ENCODE peak calls at places on chromosomes 1 and 21, in four cellular contexts. X is GM12892, F is sigmoid colon, T is K562. D is an unnamed sample.

GRCh38 chr1:171257207-171258052 is 9.1 kb downstream of the FMO1 start:
- DNase-seq in T (no peak), X (no peak), F (peak; percentile 67), D (no peak)

GRCh38 chr21:21156919-21157318 is 158.7 kb downstream of the NCAM2 start:
- DNase-seq in F (no peak), X (no peak), T (peak; percentile 37), D (no peak)

GRCh38 chr1:228104526-228105251 is 1.6 kb upstream of the C1orf35 start:
- DNase-seq in X (no peak), T (no peak), F (peak; percentile 64), D (no peak)

GRCh38 chr1:241934181-241934815 is 23.3 kb upstream of the BECN2 start:
- DNase-seq in X (no peak), T (no peak), F (peak; percentile 64), D (no peak)

GRCh38 chr1:42935313-42935624 is 23.4 kb downstream of the SLC2A1 start:
- DNase-seq in X (no peak), F (peak; percentile 67), T (no peak), D (no peak)

GRCh38 chr1:209404577-209404976 is 178.9 kb upstream of the CAMK1G start:
- DNase-seq in X (no peak), T (no peak), F (no peak), D (no peak)

GRCh38 chr1:115364776-115365155 is 26.7 kb upstream of the NGF start:
- DNase-seq in X (no peak), T (no peak), F (no peak), D (no peak)

GRCh38 chr1:12555411-12556367 is 62.3 kb downstream of the DHRS3 start:
- DNase-seq in F (peak; percentile 67), X (no peak), T (no peak), D (no peak)

GRCh38 chr21:41664881-41665765 is 101.7 kb downstream of the RIPK4 start:
- DNase-seq in X (no peak), T (no peak), F (no peak), D (peak; percentile 18)

GRCh38 chr1:22491995-22492726 is 40.5 kb downstream of the ZBTB40 start:
- DNase-seq in F (no peak), X (no peak), T (no peak), D (no peak)

GRCh38 chr1:181095260-181095659 is 6.8 kb downstream of the IER5 start:
- DNase-seq in T (no peak), F (no peak), X (no peak), D (no peak)

GRCh38 chr1:119742193-119742592 is 26.5 kb downstream of the HMGCS2 start:
- DNase-seq in X (no peak), T (no peak), F (no peak), D (no peak)

GRCh38 chr21:46188226-46189212 is 4.3 kb upstream of the SPATC1L start:
- DNase-seq in T (peak; percentile 92), F (peak; percentile 86), X (no peak), D (peak; percentile 83)

GRCh38 chr1:114369930-114370329 is 141.1 kb downstream of the TRIM33 start:
- DNase-seq in X (no peak), F (no peak), T (peak; percentile 40), D (no peak)

GRCh38 chr1:234474375-234474774 is 4.6 kb downstream of the TARBP1 start:
- DNase-seq in T (no peak), F (no peak), X (no peak), D (no peak)

GRCh38 chr1:68542586-68542985 is 45.7 kb upstream of the DEPDC1 start:
- DNase-seq in F (no peak), T (no peak), X (no peak), D (peak; percentile 48)

GRCh38 chr1:214352838-214353237 is 71.9 kb downstream of the SMYD2 start:
- DNase-seq in T (no peak), X (no peak), F (no peak), D (no peak)

GRCh38 chr1:59290173-59290954 is 6.5 kb upstream of the FGGY start:
- DNase-seq in F (no peak), T (peak; percentile 78), X (no peak), D (peak; percentile 45)

GRCh38 chr1:4375812-4376211 is 278.6 kb upstream of the AJAP1 start:
- DNase-seq in T (no peak), X (no peak), F (no peak), D (no peak)

GRCh38 chr1:53669511-53670191 is 69.3 kb downstream of the GLIS1 start:
- DNase-seq in X (no peak), T (no peak), F (no peak), D (no peak)

GRCh38 chr21:26846036-26846931 is 1.1 kb upstream of the ADAMTS1 start:
- DNase-seq in T (no peak), F (peak; percentile 94), X (no peak), D (peak; percentile 59)

GRCh38 chr1:28365864-28366263 is 3.7 kb upstream of the PHACTR4 start:
- DNase-seq in T (no peak), F (peak; percentile 2), X (no peak), D (no peak)

GRCh38 chr1:244450597-244451538 is 841 bp downstream of the ADSS2 start:
- DNase-seq in X (peak; percentile 19), T (peak; percentile 83), F (peak; percentile 77), D (peak; percentile 70)

GRCh38 chr1:94319319-94320180 is 82.2 kb upstream of the ARHGAP29 start:
- DNase-seq in F (no peak), T (no peak), X (no peak), D (peak; percentile 72)

GRCh38 chr1:94322696-94323095 is 85.3 kb upstream of the ARHGAP29 start:
- DNase-seq in X (no peak), T (no peak), F (no peak), D (no peak)

GRCh38 chr1:94324168-94324544 is 86.8 kb upstream of the ARHGAP29 start:
- DNase-seq in X (no peak), T (no peak), F (no peak), D (peak; percentile 80)

GRCh38 chr1:94323311-94324167 is 86.2 kb upstream of the ARHGAP29 start:
- DNase-seq in F (no peak), T (no peak), X (no peak), D (peak; percentile 79)

GRCh38 chr1:94321662-94322061 is 84.3 kb upstream of the ARHGAP29 start:
- DNase-seq in X (no peak), F (no peak), T (no peak), D (no peak)
- TF ChIP-seq POLR2AphosphoS5 in X (no peak), F (no peak), T (no peak), D (no peak)

GRCh38 chr1:84719477-84720274 is 29.4 kb upstream of the SSX2IP start:
- DNase-seq in X (no peak), F (no peak), T (no peak), D (no peak)

GRCh38 chr1:84721152-84721551 is 30.9 kb upstream of the SSX2IP start:
- DNase-seq in F (no peak), X (no peak), T (peak; percentile 70), D (no peak)

GRCh38 chr1:84724128-84724860 is 34.0 kb upstream of the SSX2IP start:
- DNase-seq in F (no peak), T (peak; percentile 85), X (no peak), D (no peak)

GRCh38 chr1:84722794-84723193 is 32.5 kb upstream of the SSX2IP start:
- DNase-seq in X (no peak), F (no peak), T (no peak), D (no peak)

GRCh38 chr1:84720275-84720780 is 30.1 kb upstream of the SSX2IP start:
- DNase-seq in T (no peak), F (no peak), X (no peak), D (no peak)
- TF ChIP-seq POLR2AphosphoS5 in T (no peak), F (no peak), X (no peak), D (no peak)

GRCh38 chr1:161285113-161285512 is 24.7 kb downstream of the MPZ start:
- DNase-seq in F (no peak), T (no peak), X (no peak), D (no peak)
- TF ChIP-seq POLR2AphosphoS5 in F (no peak), T (no peak), X (no peak), D (no peak)

GRCh38 chr1:205591522-205592351 is 40.1 kb downstream of the ELK4 start:
- DNase-seq in F (peak; percentile 92), X (peak; percentile 66), T (peak; percentile 92), D (peak; percentile 83)
- TF ChIP-seq POLR2AphosphoS5 in F (peak; percentile 51), X (no peak), T (no peak), D (peak; percentile 67)

D was measured in endothelial cell of umbilical vein.